ENCODE peak calls at places on chromosomes 1 and 21, in six cellular contexts. K is BE2C, I is heart right ventricle, T is WERI-Rb-1, J is pancreas, M is fibroblast of pulmonary artery. Z is an unnamed sample.

GRCh38 chr1:48023488-48023887 is 26.3 kb upstream of the TRABD2B start:
- DNase-seq in J (no peak), I (no peak), M (no peak), K (no peak), T (no peak), Z (no peak)

GRCh38 chr1:209158851-209159250 is 424.7 kb upstream of the CAMK1G start:
- DNase-seq in J (no peak), I (no peak), T (no peak), K (no peak), M (no peak), Z (no peak)

GRCh38 chr1:229184066-229184465 is 86.8 kb upstream of the RAB4A start:
- DNase-seq in M (no peak), T (no peak), J (no peak), K (no peak), I (no peak), Z (no peak)

GRCh38 chr21:43193651-43194302 is 25.0 kb downstream of the CRYAA start:
- DNase-seq in J (no peak), M (peak; percentile 85), T (peak; percentile 6), K (peak; percentile 73), I (peak; percentile 57), Z (no peak)

GRCh38 chr1:169595764-169596711 is 9.8 kb upstream of the F5 start:
- DNase-seq in J (no peak), T (no peak), M (peak; percentile 67), K (no peak), I (no peak), Z (no peak)

GRCh38 chr1:84847253-84848247 is 45.5 kb downstream of the LPAR3 start:
- DNase-seq in T (no peak), K (peak; percentile 86), J (peak; percentile 82), M (peak; percentile 100), I (peak; percentile 63), Z (peak; percentile 91)

GRCh38 chr1:6445062-6445763 is 20.6 kb downstream of the ESPN start:
- DNase-seq in T (peak; percentile 48), I (no peak), K (peak; percentile 55), M (peak; percentile 54), J (peak; percentile 31), Z (no peak)

GRCh38 chr1:222081859-222082258 is 340.0 kb upstream of the DUSP10 start:
- DNase-seq in K (no peak), I (no peak), T (no peak), M (no peak), J (no peak), Z (no peak)

GRCh38 chr1:36034692-36035091 is 49.2 kb upstream of the TEKT2 start:
- DNase-seq in M (peak; percentile 65), I (no peak), T (no peak), K (no peak), J (no peak), Z (no peak)

GRCh38 chr1:156706647-156707008 is 1.2 kb upstream of the CRABP2 start:
- DNase-seq in I (peak; percentile 72), T (peak; percentile 97), M (no peak), K (peak; percentile 40), J (peak; percentile 45), Z (no peak)

GRCh38 chr1:79460773-79461436 is 454.4 kb upstream of the ADGRL4 start:
- DNase-seq in T (no peak), K (no peak), I (no peak), J (no peak), M (no peak), Z (no peak)

GRCh38 chr1:244964112-244964971 is 100.0 kb upstream of the HNRNPU start:
- DNase-seq in T (no peak), I (no peak), M (peak; percentile 73), J (peak; percentile 10), K (peak; percentile 42), Z (no peak)

GRCh38 chr1:216705686-216706085 is 17.5 kb downstream of the ESRRG start:
- DNase-seq in K (peak; percentile 46), I (no peak), M (no peak), J (no peak), T (peak; percentile 92), Z (no peak)

DNA sequence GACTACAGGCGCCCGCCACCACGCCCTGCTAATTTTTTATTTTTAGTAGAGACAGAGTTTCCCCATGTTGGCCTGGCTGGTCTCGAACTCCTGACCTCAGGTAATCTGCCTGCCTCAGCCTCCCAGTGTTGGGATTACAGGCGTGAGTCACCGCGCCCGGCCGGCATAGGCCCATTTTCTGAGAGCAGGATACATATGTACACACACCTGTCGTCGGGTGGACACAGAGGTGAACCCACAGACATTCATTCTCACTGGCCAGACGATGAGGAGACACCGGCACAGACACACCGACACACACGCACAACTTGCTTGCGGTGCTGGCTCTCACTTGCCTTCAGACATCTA is 664 bp downstream of the PTCH2 start:
- DNase-seq in K (no peak), M (no peak), I (no peak), J (no peak), T (peak; percentile 37), Z (no peak)
- H3K4me3 ChIP-seq in K (peak overlapping the region; percentile 57), M (peak overlapping the region; percentile 55), I (peak overlapping the region; percentile 59), J (no peak overlapping the region), T (peak overlapping the region; percentile 65), Z (no peak overlapping the region)

GRCh38 chr1:217881131-217881543 is 250.0 kb downstream of the SPATA17 start:
- DNase-seq in I (no peak), K (no peak), J (no peak), T (no peak), M (peak; percentile 3), Z (no peak)

DNA sequence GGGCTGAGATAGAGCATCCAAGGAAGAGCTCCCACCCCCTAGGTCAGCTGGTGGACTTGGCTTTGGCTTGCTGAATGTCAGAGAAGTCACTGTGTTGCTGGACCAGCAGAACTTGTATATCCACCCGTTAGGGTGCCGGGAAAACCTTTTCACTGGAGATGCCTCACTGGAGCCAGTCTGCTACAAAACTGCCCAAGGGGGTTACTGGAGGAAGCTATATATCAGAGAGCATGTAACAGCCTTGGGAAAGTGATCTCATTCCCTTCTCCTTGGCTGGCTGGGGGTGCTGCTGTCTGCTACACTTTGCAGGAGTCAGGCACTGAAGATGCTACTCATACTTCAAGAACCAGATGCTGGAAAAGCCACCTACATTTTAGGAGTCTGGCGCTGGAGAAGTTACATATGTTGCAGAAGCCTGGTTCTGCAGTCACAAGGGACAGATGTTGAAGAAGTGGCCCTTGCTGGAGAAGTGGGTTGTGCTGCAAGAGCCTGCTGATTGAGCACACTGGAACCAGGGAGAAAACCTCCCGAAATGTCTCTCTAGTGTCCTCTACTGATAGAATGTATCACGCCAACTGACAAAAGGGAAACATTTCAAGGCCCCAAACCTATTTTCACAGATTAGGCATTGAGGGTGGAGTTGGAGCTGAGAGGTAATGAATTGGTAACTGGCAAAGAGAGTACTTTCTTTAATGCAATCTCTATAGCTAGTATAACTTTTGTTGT is 250.6 kb downstream of the SPATA17 start:
- DNase-seq in J (no peak), M (no peak), I (no peak), K (no peak), T (no peak), Z (no peak)
- TF ChIP-seq CTCF in J (no peak), M (no peak), I (no peak), K (no peak), T (no peak), Z (no peak)

DNA sequence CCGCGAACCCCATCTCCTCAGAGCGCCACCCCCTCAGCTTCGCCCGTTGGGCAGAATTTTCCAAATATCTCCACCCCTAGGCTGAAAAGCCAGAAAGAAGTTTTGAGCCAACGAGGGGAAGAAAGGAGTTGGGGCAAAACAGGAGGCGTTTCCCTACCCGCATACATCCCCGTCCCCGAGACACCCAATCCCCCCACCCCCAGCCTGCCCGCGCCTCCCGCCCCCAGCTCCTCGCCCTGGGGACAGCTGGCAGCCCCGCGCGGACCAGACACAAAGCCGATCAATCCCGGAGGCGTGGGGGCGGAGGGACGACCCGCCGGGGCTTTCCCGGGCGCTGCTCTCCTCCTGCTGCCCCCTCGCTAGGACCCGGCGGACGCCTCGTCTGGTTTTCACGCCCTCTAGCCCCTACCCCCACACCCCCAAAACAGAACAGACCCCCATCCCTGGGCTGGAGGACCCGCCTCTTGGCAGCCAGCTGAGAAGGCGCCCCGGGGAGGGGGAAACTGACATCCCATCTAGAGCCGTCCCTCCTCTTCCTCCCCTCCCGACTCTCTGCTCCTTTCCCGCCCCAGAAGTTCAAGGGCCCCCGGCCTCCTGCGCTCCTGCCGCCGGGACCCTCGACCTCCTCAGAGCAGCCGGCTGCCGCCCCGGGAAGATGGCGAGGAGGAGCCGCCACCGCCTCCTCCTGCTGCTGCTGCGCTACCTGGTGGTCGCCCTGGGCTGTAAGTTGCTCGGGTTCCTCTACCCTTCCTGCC is at the start of gene JAM2:
- DNase-seq in K (peak; percentile 79), J (no peak), M (peak; percentile 6), I (peak; percentile 59), T (peak; percentile 95), Z (no peak)
- H3K4me3 ChIP-seq in K (peak within 1 kb of the TSS; percentile 82), J (peak within 1 kb of the TSS; percentile 43), M (peak within 1 kb of the TSS; percentile 55), I (peak within 1 kb of the TSS; percentile 70), T (peak within 1 kb of the TSS; percentile 84), Z (no peak within 1 kb of the TSS)

GRCh38 chr1:39623053-39623452 is 16.4 kb downstream of the HEYL start:
- DNase-seq in J (peak; percentile 59), M (no peak), I (peak; percentile 62), K (no peak), T (no peak), Z (no peak)
- TF ChIP-seq CTCF in J (no peak), M (no peak), I (no peak), K (no peak), T (no peak), Z (no peak)

Z was measured in LNCaP clone FGC.